ENCODE peak calls at places on chromosomes 12 and 14, in six cellular contexts. Y, N, M, W, R and J are unnamed samples.

GRCh38 chr14:94823556-94824341 is 53.8 kb upstream of the GSC start:
- DNase-seq in M (no peak), Y (no peak), R (peak; percentile 38), N (peak; percentile 18), W (no peak), J (no peak)

GRCh38 chr12:63897931-63898330 is 53.4 kb downstream of the SRGAP1 start:
- DNase-seq in R (no peak), N (no peak), W (no peak), M (no peak), Y (no peak), J (no peak)

GRCh38 chr12:31005944-31006361 is 67.7 kb upstream of the DDX11 start:
- DNase-seq in W (peak; percentile 37), M (no peak), R (peak; percentile 80), N (no peak), Y (no peak), J (peak; percentile 68)

GRCh38 chr12:7141351-7142005 is 11.3 kb downstream of the CLSTN3 start:
- DNase-seq in R (no peak), N (no peak), W (no peak), Y (no peak), M (no peak), J (no peak)

GRCh38 chr14:21107360-21107781 is 6.5 kb downstream of the TMEM253 start:
- DNase-seq in N (no peak), R (peak; percentile 60), W (peak; percentile 53), M (no peak), Y (no peak), J (no peak)

GRCh38 chr14:91159906-91160305 is 46.0 kb downstream of the DGLUCY start:
- DNase-seq in N (no peak), W (no peak), M (no peak), Y (no peak), R (no peak), J (no peak)

GRCh38 chr14:28300356-28300755 is 466.2 kb upstream of the FOXG1 start:
- DNase-seq in Y (no peak), N (no peak), W (peak; percentile 14), M (no peak), R (no peak), J (no peak)

GRCh38 chr12:38926501-38926900 is 21.1 kb upstream of the CPNE8 start:
- DNase-seq in Y (no peak), M (no peak), W (no peak), R (no peak), N (no peak), J (no peak)

GRCh38 chr14:99560946-99561683 is 42.9 kb downstream of the CCDC85C start:
- DNase-seq in M (no peak), R (no peak), W (no peak), N (no peak), Y (no peak), J (no peak)

GRCh38 chr14:49975286-49975685 is 82.4 kb downstream of the ARF6 start:
- DNase-seq in W (peak; percentile 94), N (no peak), R (peak; percentile 95), Y (no peak), M (no peak), J (peak; percentile 89)

GRCh38 chr14:96627811-96628775 is 125.9 kb downstream of the PAPOLA start:
- DNase-seq in M (no peak), W (no peak), Y (no peak), N (no peak), R (no peak), J (no peak)

GRCh38 chr12:47385587-47385986 is 305.8 kb upstream of the AMIGO2 start:
- DNase-seq in Y (no peak), R (no peak), W (no peak), N (no peak), M (no peak), J (no peak)

GRCh38 chr14:91230363-91231035 is 14.0 kb downstream of the GPR68 start:
- DNase-seq in M (no peak), W (peak; percentile 23), Y (no peak), N (no peak), R (peak; percentile 72), J (peak; percentile 24)

GRCh38 chr12:18145924-18146323 is 55.9 kb upstream of the RERGL start:
- DNase-seq in W (peak; percentile 16), R (peak; percentile 38), Y (no peak), N (no peak), M (no peak), J (peak; percentile 28)

GRCh38 chr12:114045333-114045732 is 79.2 kb upstream of the RBM19 start:
- DNase-seq in R (peak; percentile 63), Y (peak; percentile 59), M (no peak), N (no peak), W (peak; percentile 10), J (no peak)

GRCh38 chr14:54446201-54446693 is 5.1 kb upstream of the CNIH1 start:
- DNase-seq in N (no peak), M (no peak), R (no peak), Y (no peak), W (no peak), J (peak; percentile 43)

GRCh38 chr12:38919191-38919590 is 13.8 kb upstream of the CPNE8 start:
- DNase-seq in W (no peak), Y (no peak), M (no peak), N (no peak), R (peak; percentile 42), J (peak; percentile 13)

GRCh38 chr14:38948171-38948570 is 154.9 kb downstream of the SEC23A start:
- DNase-seq in Y (no peak), R (peak; percentile 61), W (peak; percentile 24), M (no peak), N (no peak), J (peak; percentile 67)

GRCh38 chr12:4434721-4435425 is 10.7 kb downstream of the FGF6 start:
- DNase-seq in W (no peak), R (no peak), N (no peak), Y (no peak), M (no peak), J (no peak)

GRCh38 chr12:115325858-115326257 is 641.9 kb upstream of the TBX3 start:
- DNase-seq in Y (no peak), R (peak; percentile 12), N (no peak), W (no peak), M (no peak), J (peak; percentile 11)

GRCh38 chr12:70549340-70550179 is 87.7 kb downstream of the PTPRB start:
- DNase-seq in W (peak; percentile 10), R (peak; percentile 9), Y (no peak), M (no peak), N (no peak), J (peak; percentile 3)

GRCh38 chr14:94124582-94125377 is 4.6 kb downstream of the IFI27L2 start:
- DNase-seq in M (no peak), Y (no peak), R (no peak), N (no peak), W (no peak), J (no peak)

GRCh38 chr14:101187816-101188570 is 284.5 kb upstream of the RTL1 start:
- DNase-seq in W (no peak), N (no peak), Y (no peak), M (no peak), R (no peak), J (no peak)

GRCh38 chr12:48973531-48973930 is 2.0 kb upstream of the WNT10B start:
- DNase-seq in N (no peak), Y (peak; percentile 48), W (peak; percentile 59), R (peak; percentile 47), M (peak; percentile 13), J (peak; percentile 35)

GRCh38 chr12:12334710-12335040 is 15.4 kb downstream of the MANSC1 start:
- DNase-seq in Y (no peak), R (no peak), W (no peak), N (no peak), M (no peak), J (no peak)

GRCh38 chr12:38282886-38283285 is 33.7 kb upstream of the ALG10B start:
- DNase-seq in N (no peak), Y (no peak), M (no peak), W (no peak), R (peak; percentile 3), J (no peak)

GRCh38 chr14:104879201-104879982 is 14.3 kb downstream of the CEP170B start:
- DNase-seq in R (no peak), M (no peak), W (no peak), N (no peak), Y (no peak), J (no peak)